ENCODE peak calls at places on chromosomes 1 and 21, in four cellular contexts. N is uterus; R is CD8-positive, alpha-beta T cell; M is tibial nerve. F is an unnamed sample. For H3K4me1, the result is how much of the 10 kb centered on the place peaks cover.

GRCh38 chr1:163412216-163412615 is 90.5 kb downstream of the NUF2 start:
- DNase-seq in N (no peak), R (no peak), M (no peak), F (no peak)

GRCh38 chr1:60037061-60037460 is 36.5 kb downstream of the C1orf87 start:
- DNase-seq in N (no peak), R (no peak), M (no peak), F (no peak)

GRCh38 chr1:243970077-243970476 is 81.0 kb upstream of the ZBTB18 start:
- DNase-seq in N (no peak), R (no peak), M (no peak), F (no peak)

GRCh38 chr1:191615422-191615821 is 542.8 kb upstream of the RGS18 start:
- DNase-seq in N (no peak), R (no peak), M (no peak), F (no peak)

GRCh38 chr1:71351438-71351837 is 270.6 kb upstream of the ZRANB2 start:
- DNase-seq in N (no peak), R (no peak), M (no peak), F (no peak)

GRCh38 chr1:11790880-11791715 is 14.7 kb downstream of the MTHFR start:
- DNase-seq in N (peak), R (no peak), M (peak), F (peak)

GRCh38 chr1:208054885-208055507 is 144.1 kb upstream of the CD34 start:
- DNase-seq in N (no peak), R (no peak), M (no peak), F (no peak)

GRCh38 chr1:209706622-209707021 is 2.0 kb downstream of the HSD11B1 start:
- DNase-seq in N (no peak), R (no peak), M (no peak), F (no peak)

GRCh38 chr1:169460193-169460833 is 25.4 kb downstream of the SLC19A2 start:
- DNase-seq in N (no peak), R (no peak), M (no peak), F (peak)

GRCh38 chr1:215282557-215282956 is 200.0 kb downstream of the KCNK2 start:
- DNase-seq in N (no peak), R (no peak), M (no peak), F (no peak)

GRCh38 chr1:18761948-18762905 is 97.2 kb downstream of the TAS1R2 start:
- DNase-seq in N (no peak), R (no peak), M (no peak), F (no peak)

GRCh38 chr21:43665879-43666278 is 6.5 kb downstream of the RRP1B start:
- DNase-seq in N (no peak), R (no peak), M (no peak), F (no peak)

GRCh38 chr1:30325999-30326398 is 397.4 kb downstream of the MATN1 start:
- DNase-seq in N (no peak), R (no peak), M (no peak), F (no peak)

GRCh38 chr1:68149907-68150306 is 82.4 kb downstream of the WLS start:
- DNase-seq in N (no peak), R (no peak), M (no peak), F (peak)

GRCh38 chr1:58841455-58841854 is 57.6 kb upstream of the JUN start:
- DNase-seq in N (no peak), R (no peak), M (no peak), F (no peak)

GRCh38 chr1:109723351-109723750 is 11.3 kb downstream of the GSTM5 start:
- DNase-seq in N (no peak), R (no peak), M (no peak), F (no peak)

GRCh38 chr1:165456114-165456513 is 11.2 kb upstream of the RXRG start:
- DNase-seq in N (no peak), R (no peak), M (no peak), F (no peak)

GRCh38 chr1:24737368-24738117 is 7.7 kb upstream of the CLIC4 start:
- DNase-seq in N (no peak), R (no peak), M (no peak), F (no peak)

GRCh38 chr1:145823565-145824498 is at the start of the genes POLR3C and RNF115:
- DNase-seq in N (peak), R (peak), M (peak), F (peak)

GRCh38 chr21:33383056-33383888 is 19.9 kb upstream of the IFNGR2 start:
- DNase-seq in N (peak), R (peak), M (peak), F (peak)

GRCh38 chr1:7299329-7299799 is 471.7 kb upstream of the VAMP3 start:
- DNase-seq in N (peak), R (no peak), M (peak), F (peak)

GRCh38 chr1:51230501-51231078 is 5.5 kb upstream of the RNF11 start:
- DNase-seq in N (no peak), R (no peak), M (no peak), F (no peak)

GRCh38 chr1:211895126-211895759 is 64.7 kb upstream of the LPGAT1 start:
- DNase-seq in N (no peak), R (no peak), M (no peak), F (no peak)

GRCh38 chr21:41152149-41152548 is 15.8 kb upstream of the BACE2 start:
- DNase-seq in N (no peak), R (no peak), M (no peak), F (no peak)

GRCh38 chr1:77378723-77379533 is 97.1 kb downstream of the AK5 start:
- DNase-seq in N (no peak), R (no peak), M (no peak), F (no peak)

GRCh38 chr1:17795081-17795809 is 40.1 kb downstream of the ACTL8 start:
- DNase-seq in N (no peak), R (no peak), M (no peak), F (no peak)

GRCh38 chr1:43360616-43361015 is 1.8 kb downstream of the CDC20 start:
- DNase-seq in N (no peak), R (no peak), M (no peak), F (no peak)

GRCh38 chr1:17438176-17438976 is 1.1 kb downstream of the RCC2 start:
- DNase-seq in N (peak), R (peak), M (peak), F (peak)

GRCh38 chr1:57512386-57512785 is 88.5 kb upstream of the DAB1 start:
- DNase-seq in N (no peak), R (no peak), M (no peak), F (no peak)

GRCh38 chr1:210627740-210628139 is 299.0 kb downstream of the HHAT start:
- DNase-seq in N (no peak), R (no peak), M (no peak), F (no peak)

GRCh38 chr1:234498448-234499118 is 19.6 kb upstream of the TARBP1 start:
- DNase-seq in N (no peak), R (no peak), M (no peak), F (no peak)

GRCh38 chr1:174243451-174244000 is 84.2 kb downstream of the RABGAP1L start:
- DNase-seq in N (no peak), R (no peak), M (no peak), F (no peak)

DNA sequence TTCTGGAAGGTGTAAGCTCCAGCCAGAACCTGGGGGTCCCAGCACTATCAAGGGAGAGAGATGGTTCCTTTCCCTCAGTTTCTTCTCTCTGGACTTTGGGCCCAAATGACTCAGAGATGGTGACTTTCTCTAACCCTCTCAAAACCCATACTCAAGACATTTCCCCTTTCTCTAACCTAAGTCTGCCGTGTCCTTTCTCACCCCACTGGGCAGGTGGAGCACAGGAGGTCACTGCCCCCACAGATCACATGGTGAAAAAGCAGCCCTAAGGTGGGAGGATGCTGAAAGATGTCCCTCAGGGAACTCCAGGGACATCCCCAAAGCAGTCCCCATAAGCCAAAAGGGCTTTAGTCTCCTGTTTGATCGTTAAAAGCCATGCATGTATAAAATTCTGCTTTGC is 173.7 kb downstream of the HIVEP3 start:
- DNase-seq in N (no peak), R (no peak), M (no peak), F (no peak)
- H3K4me1 ChIP-seq in N (under half), R (under half), M (under half), F (under half)

GRCh38 chr1:22096463-22096862 is 44.0 kb downstream of the CDC42 start:
- DNase-seq in N (no peak), R (no peak), M (no peak), F (no peak)
- H3K4me3 ChIP-seq in N (no peak), R (no peak), M (no peak), F (no peak)

GRCh38 chr1:153597206-153597605 is 15.7 kb downstream of the S100A16 start:
- DNase-seq in N (no peak), R (no peak), M (no peak), F (no peak)
- H3K4me1 ChIP-seq in N (under half), R (under half), M (under half), F (under half)

DNA sequence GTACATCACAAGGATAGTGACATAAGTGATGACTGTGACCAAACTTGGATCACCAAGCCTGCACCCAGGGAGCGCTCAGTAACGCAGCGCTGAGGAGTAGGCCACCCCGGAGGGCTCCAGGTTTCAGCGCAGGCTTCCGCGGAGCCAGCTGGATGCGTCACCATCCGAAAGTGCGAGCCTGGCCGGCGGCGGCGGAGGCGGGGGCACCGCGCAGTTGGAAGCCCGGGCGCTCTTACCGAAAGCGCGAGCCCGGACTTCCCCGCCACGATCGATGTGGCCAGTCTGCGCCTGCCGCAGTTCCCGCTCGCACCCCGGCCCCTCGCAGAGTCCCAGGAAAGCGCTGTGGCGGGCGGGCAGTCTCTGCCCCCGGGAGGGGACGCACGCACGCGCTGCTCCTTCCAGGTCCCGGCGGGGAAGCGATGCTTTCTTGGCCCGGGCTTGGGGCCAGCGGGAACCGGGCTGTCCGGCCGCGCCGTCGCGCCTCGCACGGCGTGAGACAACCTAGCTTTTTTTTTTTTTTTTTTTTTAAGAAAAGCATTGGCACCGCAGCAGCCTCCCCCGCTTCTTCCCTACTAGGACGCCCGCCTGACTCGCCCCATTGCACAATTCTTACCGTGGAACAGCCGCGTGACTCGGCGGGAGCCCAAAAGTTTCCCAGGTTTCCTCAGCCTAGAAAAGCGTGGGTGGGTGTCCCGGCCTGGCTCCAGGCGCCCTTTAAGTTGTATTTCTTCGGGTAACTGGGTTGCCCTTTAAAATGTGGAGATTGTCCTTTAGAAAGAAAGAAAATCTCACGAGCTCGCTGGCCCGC is 36.4 kb upstream of the JAK1 start:
- DNase-seq in N (peak), R (peak), M (peak), F (peak)
- H3K4me3 ChIP-seq in N (peak), R (peak), M (peak), F (peak)

GRCh38 chr1:8866792-8867415 is 11.6 kb downstream of the ENO1 start:
- DNase-seq in N (no peak), R (no peak), M (no peak), F (no peak)

GRCh38 chr1:8866173-8866791 is 12.2 kb downstream of the ENO1 start:
- DNase-seq in N (no peak), R (no peak), M (no peak), F (no peak)

GRCh38 chr1:8870118-8870517 is 8.4 kb downstream of the ENO1 start:
- DNase-seq in N (no peak), R (no peak), M (no peak), F (no peak)

GRCh38 chr1:8870605-8871538 is 7.6 kb downstream of the ENO1 start:
- DNase-seq in N (no peak), R (no peak), M (no peak), F (no peak)

GRCh38 chr1:8867878-8868567 is 10.5 kb downstream of the ENO1 start:
- DNase-seq in N (no peak), R (no peak), M (no peak), F (no peak)
- H3K4me1 ChIP-seq in N (under half), R (under half), M (under half), F (half or more)

DNA sequence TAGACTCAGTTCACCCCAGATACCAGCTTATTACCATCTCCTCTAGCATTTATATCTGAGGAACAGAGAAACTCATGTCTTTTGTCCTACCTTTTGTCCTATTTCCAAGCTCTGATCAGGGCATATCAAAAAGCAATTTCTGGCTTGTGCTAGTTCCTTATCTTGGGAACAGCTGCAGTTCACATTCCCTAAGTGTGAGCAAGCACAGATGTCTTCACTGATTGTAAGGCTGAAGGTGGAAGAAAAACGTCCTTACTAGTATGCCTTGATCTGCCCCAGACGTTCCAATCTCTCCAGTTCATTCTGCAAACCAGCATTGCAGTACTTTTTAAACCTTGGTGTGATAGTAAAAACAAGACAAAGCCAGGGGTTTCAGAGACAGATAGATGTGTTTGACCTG is 139.8 kb downstream of the NCAM2 start:
- DNase-seq in N (no peak), R (no peak), M (no peak), F (no peak)
- H3K4me3 ChIP-seq in N (no peak), R (no peak), M (no peak), F (no peak)

GRCh38 chr1:203039609-203040517 is 13.6 kb downstream of the PPFIA4 start:
- DNase-seq in N (peak), R (no peak), M (no peak), F (no peak)
- H3K4me1 ChIP-seq in N (under half), R (under half), M (under half), F (half or more)